ENCODE peak calls at places on chromosomes 16 and 17, in eight cellular contexts. One of them, this sample, is unnamed. For H3K4me1 and H3K27me3, the result is how much of the 10 kb centered on the place peaks cover.

GRCh38 chr17:76087531-76087930 is 8.5 kb downstream of the ZACN start:
- DNase-seq in RWPE2: no peak
- DNase-seq in CD8-positive, alpha-beta T cell: no peak
- DNase-seq in tibial artery: no peak
- DNase-seq in mammary epithelial cell: no peak
- DNase-seq in HCT116: no peak
- DNase-seq in sigmoid colon: no peak
- DNase-seq in body of pancreas: no peak
- DNase-seq in this sample: no peak

GRCh38 chr17:7348478-7349242 is 3.3 kb upstream of the KCTD11 start:
- DNase-seq in mammary epithelial cell: no peak
- DNase-seq in HCT116: no peak
- DNase-seq in CD8-positive, alpha-beta T cell: no peak
- DNase-seq in body of pancreas: no peak
- DNase-seq in RWPE2: no peak
- DNase-seq in sigmoid colon: no peak
- DNase-seq in tibial artery: no peak
- DNase-seq in this sample: no peak

GRCh38 chr17:27985306-27985705 is 57.2 kb upstream of the NLK start:
- DNase-seq in mammary epithelial cell: no peak
- DNase-seq in RWPE2: no peak
- DNase-seq in CD8-positive, alpha-beta T cell: no peak
- DNase-seq in body of pancreas: no peak
- DNase-seq in tibial artery: no peak
- DNase-seq in sigmoid colon: no peak
- DNase-seq in HCT116: no peak
- DNase-seq in this sample: no peak

GRCh38 chr17:3879181-3879580 is 13.7 kb downstream of the CAMKK1 start:
- DNase-seq in body of pancreas: no peak
- DNase-seq in CD8-positive, alpha-beta T cell: no peak
- DNase-seq in HCT116: no peak
- DNase-seq in sigmoid colon: no peak
- DNase-seq in mammary epithelial cell: no peak
- DNase-seq in RWPE2: no peak
- DNase-seq in tibial artery: no peak
- DNase-seq in this sample: no peak

GRCh38 chr17:10702574-10702973 is 5.2 kb downstream of the ADPRM start:
- DNase-seq in sigmoid colon: no peak
- DNase-seq in tibial artery: no peak
- DNase-seq in mammary epithelial cell: no peak
- DNase-seq in body of pancreas: no peak
- DNase-seq in HCT116: no peak
- DNase-seq in CD8-positive, alpha-beta T cell: no peak
- DNase-seq in RWPE2: no peak
- DNase-seq in this sample: no peak

GRCh38 chr16:5455110-5455509 is 357.5 kb upstream of the EEF2KMT start:
- DNase-seq in CD8-positive, alpha-beta T cell: no peak
- DNase-seq in mammary epithelial cell: no peak
- DNase-seq in tibial artery: no peak
- DNase-seq in body of pancreas: no peak
- DNase-seq in sigmoid colon: no peak
- DNase-seq in RWPE2: no peak
- DNase-seq in HCT116: no peak
- DNase-seq in this sample: no peak

GRCh38 chr17:40035162-40035559 is 19.0 kb downstream of the MED24 start:
- DNase-seq in CD8-positive, alpha-beta T cell: no peak
- DNase-seq in RWPE2: no peak
- DNase-seq in mammary epithelial cell: no peak
- DNase-seq in body of pancreas: no peak
- DNase-seq in sigmoid colon: no peak
- DNase-seq in HCT116: no peak
- DNase-seq in tibial artery: no peak
- DNase-seq in this sample: no peak

GRCh38 chr16:46822270-46822669 is 8.7 kb downstream of the C16orf87 start:
- DNase-seq in RWPE2: no peak
- DNase-seq in mammary epithelial cell: peak
- DNase-seq in tibial artery: no peak
- DNase-seq in CD8-positive, alpha-beta T cell: no peak
- DNase-seq in HCT116: no peak
- DNase-seq in body of pancreas: no peak
- DNase-seq in sigmoid colon: no peak
- DNase-seq in this sample: peak

DNA sequence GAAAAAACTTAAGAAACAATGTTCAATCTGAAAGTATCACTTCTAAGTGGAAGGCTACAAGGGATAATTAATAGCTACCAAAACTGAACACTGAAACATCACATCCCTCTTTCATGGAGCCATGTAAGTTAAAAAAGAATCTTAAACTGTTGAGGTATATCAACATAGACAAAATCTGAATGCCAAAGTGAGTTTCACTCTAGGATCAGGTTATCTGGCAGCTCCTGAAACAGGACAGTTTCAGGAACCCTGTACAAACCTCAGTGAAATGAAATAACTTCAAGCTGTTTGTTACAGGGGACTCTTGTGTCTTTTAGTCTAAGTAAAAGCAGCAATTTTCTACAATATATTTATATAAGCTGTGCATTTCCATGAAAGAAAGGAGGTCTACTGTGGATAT is 73.2 kb downstream of the KANSL1 start:
- DNase-seq in RWPE2: no peak
- DNase-seq in body of pancreas: no peak
- DNase-seq in sigmoid colon: no peak
- DNase-seq in mammary epithelial cell: no peak
- DNase-seq in tibial artery: no peak
- DNase-seq in CD8-positive, alpha-beta T cell: no peak
- DNase-seq in HCT116: no peak
- DNase-seq in this sample: no peak
- H3K4me1 ChIP-seq in RWPE2: under half
- H3K4me1 ChIP-seq in body of pancreas: half or more
- H3K4me1 ChIP-seq in sigmoid colon: under half
- H3K4me1 ChIP-seq in mammary epithelial cell: under half
- H3K4me1 ChIP-seq in tibial artery: half or more
- H3K4me1 ChIP-seq in CD8-positive, alpha-beta T cell: half or more
- H3K4me1 ChIP-seq in HCT116: under half
- H3K4me1 ChIP-seq in this sample: under half

GRCh38 chr16:29811170-29811895 is 660 bp upstream of the PRRT2 start:
- DNase-seq in RWPE2: peak
- DNase-seq in HCT116: peak
- DNase-seq in sigmoid colon: peak
- DNase-seq in body of pancreas: peak
- DNase-seq in CD8-positive, alpha-beta T cell: peak
- DNase-seq in tibial artery: peak
- DNase-seq in mammary epithelial cell: peak
- DNase-seq in this sample: peak

GRCh38 chr16:29808219-29808900 is 2.0 kb downstream of the MAZ start:
- DNase-seq in CD8-positive, alpha-beta T cell: peak
- DNase-seq in mammary epithelial cell: no peak
- DNase-seq in HCT116: no peak
- DNase-seq in tibial artery: peak
- DNase-seq in sigmoid colon: no peak
- DNase-seq in body of pancreas: no peak
- DNase-seq in RWPE2: peak
- DNase-seq in this sample: no peak

GRCh38 chr16:29810699-29811169 is 1.3 kb upstream of the PRRT2 start:
- DNase-seq in RWPE2: no peak
- DNase-seq in HCT116: no peak
- DNase-seq in tibial artery: peak
- DNase-seq in mammary epithelial cell: no peak
- DNase-seq in body of pancreas: no peak
- DNase-seq in CD8-positive, alpha-beta T cell: no peak
- DNase-seq in sigmoid colon: no peak
- DNase-seq in this sample: no peak

GRCh38 chr16:29809031-29809747 is 2.8 kb upstream of the PRRT2 start:
- DNase-seq in body of pancreas: no peak
- DNase-seq in HCT116: no peak
- DNase-seq in RWPE2: peak
- DNase-seq in tibial artery: peak
- DNase-seq in sigmoid colon: no peak
- DNase-seq in mammary epithelial cell: no peak
- DNase-seq in CD8-positive, alpha-beta T cell: no peak
- DNase-seq in this sample: no peak

DNA sequence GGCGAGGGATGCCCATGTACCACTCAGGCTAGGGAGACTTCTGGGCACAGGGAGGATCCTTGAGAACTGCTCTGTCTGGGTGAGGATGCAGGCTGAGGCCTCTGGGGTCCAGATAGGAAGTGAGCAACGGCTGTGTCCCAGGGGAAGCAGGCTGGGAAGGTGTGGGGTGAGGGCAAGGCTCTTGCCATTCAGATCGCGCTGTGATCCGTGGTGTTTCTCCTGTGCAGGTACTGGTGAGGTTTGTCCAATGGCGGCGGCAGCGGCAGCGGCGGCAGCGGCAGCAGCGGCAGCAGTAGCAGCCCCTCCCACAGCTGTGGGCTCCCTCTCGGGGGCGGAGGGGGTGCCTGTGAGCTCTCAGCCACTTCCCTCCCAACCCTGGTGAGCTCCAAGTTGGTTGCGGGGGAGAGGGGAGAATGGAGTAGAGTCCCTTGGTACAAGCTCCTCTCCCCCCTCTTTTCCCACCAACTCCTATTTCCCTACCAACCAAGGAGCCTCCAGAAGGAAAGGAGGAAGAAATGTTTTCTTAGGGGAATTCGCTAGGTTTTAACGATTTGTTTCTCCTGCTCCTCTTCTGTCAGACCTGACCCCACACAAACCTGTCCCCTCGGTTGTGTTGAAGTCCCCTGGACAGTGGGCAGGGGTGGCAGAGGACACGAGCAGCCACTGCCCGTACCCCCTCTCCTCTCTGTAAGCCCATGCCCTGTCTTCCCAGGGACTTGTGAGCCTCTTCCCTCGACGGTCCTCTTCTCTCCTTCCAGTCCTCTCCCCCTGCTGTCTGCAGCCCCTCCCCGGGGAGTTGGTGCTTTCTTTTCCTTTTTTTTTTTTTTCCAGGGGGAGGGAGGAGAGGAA is 1.9 kb upstream of the PRRT2 start:
- DNase-seq in HCT116: no peak
- DNase-seq in CD8-positive, alpha-beta T cell: peak
- DNase-seq in tibial artery: no peak
- DNase-seq in mammary epithelial cell: no peak
- DNase-seq in RWPE2: no peak
- DNase-seq in body of pancreas: no peak
- DNase-seq in sigmoid colon: no peak
- DNase-seq in this sample: no peak
- H3K4me3 ChIP-seq in HCT116: no peak
- H3K4me3 ChIP-seq in CD8-positive, alpha-beta T cell: peak
- H3K4me3 ChIP-seq in tibial artery: peak
- H3K4me3 ChIP-seq in mammary epithelial cell: no peak
- H3K4me3 ChIP-seq in RWPE2: no peak
- H3K4me3 ChIP-seq in body of pancreas: no peak
- H3K4me3 ChIP-seq in sigmoid colon: no peak
- H3K4me3 ChIP-seq in this sample: no peak

DNA sequence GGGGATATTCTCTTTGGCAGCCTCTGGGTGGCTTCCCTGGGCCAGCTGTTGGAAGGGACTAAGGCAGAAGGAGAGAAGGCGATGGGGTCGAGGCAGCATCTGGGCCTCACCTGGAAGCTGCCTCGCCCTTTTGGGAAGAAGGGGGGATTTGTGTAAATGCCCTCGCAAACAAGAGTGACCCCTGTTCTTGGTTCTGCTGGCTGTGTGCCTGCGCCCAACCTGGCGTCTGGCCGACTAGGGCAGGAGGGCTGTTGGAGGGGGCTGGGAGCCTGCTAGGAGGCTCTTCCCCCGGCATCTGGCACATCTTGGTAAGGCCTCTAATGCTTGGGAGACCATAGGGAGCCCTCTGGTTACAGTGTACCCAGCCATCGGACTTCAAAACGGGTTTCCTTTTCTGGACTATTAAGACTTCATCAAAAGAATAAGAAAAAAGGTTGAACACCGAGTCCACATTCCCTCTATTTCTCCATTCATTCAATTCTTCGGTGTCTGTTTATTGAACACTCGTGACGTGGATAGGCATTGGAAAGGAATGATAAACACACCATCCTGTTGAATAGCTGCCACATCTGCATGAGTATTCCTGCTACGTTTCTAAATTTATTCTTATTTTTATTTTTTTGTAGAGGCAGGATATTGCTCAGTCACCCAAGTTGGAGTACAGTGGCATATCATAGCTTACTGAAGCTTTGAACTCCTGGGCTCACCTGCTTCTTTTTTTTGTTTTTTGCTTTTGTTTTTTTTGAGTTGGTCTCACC is 80.6 kb upstream of the CIBAR2 start:
- DNase-seq in tibial artery: no peak
- DNase-seq in mammary epithelial cell: no peak
- DNase-seq in HCT116: no peak
- DNase-seq in body of pancreas: no peak
- DNase-seq in sigmoid colon: no peak
- DNase-seq in RWPE2: no peak
- DNase-seq in CD8-positive, alpha-beta T cell: no peak
- DNase-seq in this sample: no peak
- H3K27me3 ChIP-seq in tibial artery: under half
- H3K27me3 ChIP-seq in mammary epithelial cell: under half
- H3K27me3 ChIP-seq in HCT116: under half
- H3K27me3 ChIP-seq in body of pancreas: under half
- H3K27me3 ChIP-seq in sigmoid colon: under half
- H3K27me3 ChIP-seq in RWPE2: under half
- H3K27me3 ChIP-seq in CD8-positive, alpha-beta T cell: under half
- H3K27me3 ChIP-seq in this sample: under half

GRCh38 chr16:10600792-10601443 is 20.5 kb upstream of the EMP2 start:
- DNase-seq in HCT116: no peak
- DNase-seq in mammary epithelial cell: peak
- DNase-seq in CD8-positive, alpha-beta T cell: no peak
- DNase-seq in body of pancreas: no peak
- DNase-seq in sigmoid colon: no peak
- DNase-seq in tibial artery: no peak
- DNase-seq in RWPE2: no peak
- DNase-seq in this sample: no peak

GRCh38 chr16:10598157-10598556 is 17.8 kb upstream of the EMP2 start:
- DNase-seq in RWPE2: no peak
- DNase-seq in HCT116: no peak
- DNase-seq in tibial artery: no peak
- DNase-seq in sigmoid colon: no peak
- DNase-seq in CD8-positive, alpha-beta T cell: no peak
- DNase-seq in body of pancreas: no peak
- DNase-seq in mammary epithelial cell: no peak
- DNase-seq in this sample: no peak

GRCh38 chr16:10594312-10594950 is 14.0 kb upstream of the EMP2 start:
- DNase-seq in body of pancreas: no peak
- DNase-seq in tibial artery: no peak
- DNase-seq in mammary epithelial cell: peak
- DNase-seq in HCT116: no peak
- DNase-seq in sigmoid colon: no peak
- DNase-seq in RWPE2: peak
- DNase-seq in CD8-positive, alpha-beta T cell: no peak
- DNase-seq in this sample: no peak

GRCh38 chr16:10599626-10600025 is 19.2 kb upstream of the EMP2 start:
- DNase-seq in CD8-positive, alpha-beta T cell: no peak
- DNase-seq in mammary epithelial cell: no peak
- DNase-seq in body of pancreas: no peak
- DNase-seq in sigmoid colon: no peak
- DNase-seq in HCT116: no peak
- DNase-seq in tibial artery: no peak
- DNase-seq in RWPE2: no peak
- DNase-seq in this sample: no peak

DNA sequence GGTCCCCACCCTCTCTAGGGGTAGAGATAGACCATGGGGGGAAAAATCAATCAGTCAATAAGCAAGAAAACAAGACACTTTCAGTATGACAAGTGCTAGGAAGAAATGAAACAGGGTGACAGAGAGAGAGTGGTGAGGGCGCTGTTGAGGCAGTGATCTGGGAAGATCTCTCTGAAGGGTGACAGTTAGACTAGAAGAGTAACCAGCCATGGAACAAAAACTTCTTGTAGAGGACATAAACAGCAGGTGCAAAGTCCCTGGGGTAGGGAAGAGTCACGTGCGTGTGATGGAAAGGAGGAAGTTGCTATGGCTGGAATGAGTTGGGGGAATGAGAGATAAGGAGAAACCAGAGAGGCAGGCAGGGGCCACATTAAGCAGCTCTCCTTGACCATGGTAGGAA is 16.8 kb upstream of the EMP2 start:
- DNase-seq in tibial artery: no peak
- DNase-seq in sigmoid colon: no peak
- DNase-seq in body of pancreas: no peak
- DNase-seq in RWPE2: no peak
- DNase-seq in CD8-positive, alpha-beta T cell: no peak
- DNase-seq in mammary epithelial cell: no peak
- DNase-seq in HCT116: no peak
- DNase-seq in this sample: no peak
- H3K4me1 ChIP-seq in tibial artery: under half
- H3K4me1 ChIP-seq in sigmoid colon: under half
- H3K4me1 ChIP-seq in body of pancreas: under half
- H3K4me1 ChIP-seq in RWPE2: under half
- H3K4me1 ChIP-seq in CD8-positive, alpha-beta T cell: under half
- H3K4me1 ChIP-seq in mammary epithelial cell: under half
- H3K4me1 ChIP-seq in HCT116: under half
- H3K4me1 ChIP-seq in this sample: under half